ENCODE peak calls at places on chromosomes 2 and 18, in eight cellular contexts. One of them, this sample, is unnamed.

GRCh38 chr18:35991696-35992095 is 19.2 kb downstream of the RMP24 start:
- DNase-seq in NCI-H1092 treated with DMSO at 0.1 percent for 48 hours: no peak
- DNase-seq in stimulated activated CD8-positive, alpha-beta memory T cell treated with anti-CD3 and anti-CD28 coated beads, Interleukin-4, amount 100 ng/mL, for 24 hours: no peak
- DNase-seq in naive thymus-derived CD8-positive, alpha-beta T cell: no peak
- DNase-seq in activated gamma-delta T cell treated with anti-CD3 and anti-CD28 coated beads, Interleukin-2, amount 50 U/mL, for 16 hours: no peak
- DNase-seq in stimulated activated CD4-positive, alpha-beta T cell treated with anti-CD3 and anti-CD28 coated beads, TNF-alpha, amount 100 ng/mL, for 48 hours: no peak
- DNase-seq in activated T-cell treated with anti-CD3 and anti-CD28 coated beads for 24 hours: no peak
- DNase-seq in HTR-8/SVneo: no peak
- DNase-seq in this sample: no peak

GRCh38 chr2:68466778-68467076 is 367 bp downstream of the FBXO48 start:
- DNase-seq in activated gamma-delta T cell treated with anti-CD3 and anti-CD28 coated beads, Interleukin-2, amount 50 U/mL, for 16 hours: no peak
- DNase-seq in activated T-cell treated with anti-CD3 and anti-CD28 coated beads for 24 hours: no peak
- DNase-seq in stimulated activated CD8-positive, alpha-beta memory T cell treated with anti-CD3 and anti-CD28 coated beads, Interleukin-4, amount 100 ng/mL, for 24 hours: no peak
- DNase-seq in NCI-H1092 treated with DMSO at 0.1 percent for 48 hours: no peak
- DNase-seq in stimulated activated CD4-positive, alpha-beta T cell treated with anti-CD3 and anti-CD28 coated beads, TNF-alpha, amount 100 ng/mL, for 48 hours: no peak
- DNase-seq in HTR-8/SVneo: no peak
- DNase-seq in naive thymus-derived CD8-positive, alpha-beta T cell: no peak
- DNase-seq in this sample: no peak

GRCh38 chr2:235505210-235505741 is 11.4 kb downstream of the AGAP1 start:
- DNase-seq in NCI-H1092 treated with DMSO at 0.1 percent for 48 hours: no peak
- DNase-seq in naive thymus-derived CD8-positive, alpha-beta T cell: no peak
- DNase-seq in activated T-cell treated with anti-CD3 and anti-CD28 coated beads for 24 hours: no peak
- DNase-seq in activated gamma-delta T cell treated with anti-CD3 and anti-CD28 coated beads, Interleukin-2, amount 50 U/mL, for 16 hours: no peak
- DNase-seq in HTR-8/SVneo: no peak
- DNase-seq in stimulated activated CD8-positive, alpha-beta memory T cell treated with anti-CD3 and anti-CD28 coated beads, Interleukin-4, amount 100 ng/mL, for 24 hours: no peak
- DNase-seq in stimulated activated CD4-positive, alpha-beta T cell treated with anti-CD3 and anti-CD28 coated beads, TNF-alpha, amount 100 ng/mL, for 48 hours: no peak
- DNase-seq in this sample: no peak

GRCh38 chr2:14072338-14072737 is 560.2 kb upstream of the LRATD1 start:
- DNase-seq in activated gamma-delta T cell treated with anti-CD3 and anti-CD28 coated beads, Interleukin-2, amount 50 U/mL, for 16 hours: no peak
- DNase-seq in HTR-8/SVneo: no peak
- DNase-seq in stimulated activated CD8-positive, alpha-beta memory T cell treated with anti-CD3 and anti-CD28 coated beads, Interleukin-4, amount 100 ng/mL, for 24 hours: no peak
- DNase-seq in NCI-H1092 treated with DMSO at 0.1 percent for 48 hours: no peak
- DNase-seq in activated T-cell treated with anti-CD3 and anti-CD28 coated beads for 24 hours: no peak
- DNase-seq in naive thymus-derived CD8-positive, alpha-beta T cell: no peak
- DNase-seq in stimulated activated CD4-positive, alpha-beta T cell treated with anti-CD3 and anti-CD28 coated beads, TNF-alpha, amount 100 ng/mL, for 48 hours: no peak
- DNase-seq in this sample: no peak

GRCh38 chr2:198296665-198297308 is 492.4 kb downstream of the PLCL1 start:
- DNase-seq in activated T-cell treated with anti-CD3 and anti-CD28 coated beads for 24 hours: peak; percentile 46
- DNase-seq in NCI-H1092 treated with DMSO at 0.1 percent for 48 hours: peak; percentile 66
- DNase-seq in naive thymus-derived CD8-positive, alpha-beta T cell: peak; percentile 72
- DNase-seq in stimulated activated CD4-positive, alpha-beta T cell treated with anti-CD3 and anti-CD28 coated beads, TNF-alpha, amount 100 ng/mL, for 48 hours: peak; percentile 23
- DNase-seq in HTR-8/SVneo: peak; percentile 51
- DNase-seq in stimulated activated CD8-positive, alpha-beta memory T cell treated with anti-CD3 and anti-CD28 coated beads, Interleukin-4, amount 100 ng/mL, for 24 hours: peak; percentile 23
- DNase-seq in activated gamma-delta T cell treated with anti-CD3 and anti-CD28 coated beads, Interleukin-2, amount 50 U/mL, for 16 hours: peak; percentile 24
- DNase-seq in this sample: peak; percentile 18

GRCh38 chr2:204718607-204719006 is 173.3 kb downstream of the PARD3B start:
- DNase-seq in NCI-H1092 treated with DMSO at 0.1 percent for 48 hours: no peak
- DNase-seq in activated T-cell treated with anti-CD3 and anti-CD28 coated beads for 24 hours: no peak
- DNase-seq in naive thymus-derived CD8-positive, alpha-beta T cell: no peak
- DNase-seq in HTR-8/SVneo: no peak
- DNase-seq in stimulated activated CD4-positive, alpha-beta T cell treated with anti-CD3 and anti-CD28 coated beads, TNF-alpha, amount 100 ng/mL, for 48 hours: no peak
- DNase-seq in stimulated activated CD8-positive, alpha-beta memory T cell treated with anti-CD3 and anti-CD28 coated beads, Interleukin-4, amount 100 ng/mL, for 24 hours: no peak
- DNase-seq in activated gamma-delta T cell treated with anti-CD3 and anti-CD28 coated beads, Interleukin-2, amount 50 U/mL, for 16 hours: no peak
- DNase-seq in this sample: no peak

GRCh38 chr2:51790854-51791253 is 758.9 kb upstream of the NRXN1 start:
- DNase-seq in NCI-H1092 treated with DMSO at 0.1 percent for 48 hours: no peak
- DNase-seq in activated gamma-delta T cell treated with anti-CD3 and anti-CD28 coated beads, Interleukin-2, amount 50 U/mL, for 16 hours: no peak
- DNase-seq in stimulated activated CD8-positive, alpha-beta memory T cell treated with anti-CD3 and anti-CD28 coated beads, Interleukin-4, amount 100 ng/mL, for 24 hours: no peak
- DNase-seq in naive thymus-derived CD8-positive, alpha-beta T cell: no peak
- DNase-seq in stimulated activated CD4-positive, alpha-beta T cell treated with anti-CD3 and anti-CD28 coated beads, TNF-alpha, amount 100 ng/mL, for 48 hours: no peak
- DNase-seq in HTR-8/SVneo: no peak
- DNase-seq in activated T-cell treated with anti-CD3 and anti-CD28 coated beads for 24 hours: no peak
- DNase-seq in this sample: no peak

GRCh38 chr2:29509397-29509796 is 394.2 kb downstream of the CLIP4 start:
- DNase-seq in activated gamma-delta T cell treated with anti-CD3 and anti-CD28 coated beads, Interleukin-2, amount 50 U/mL, for 16 hours: no peak
- DNase-seq in activated T-cell treated with anti-CD3 and anti-CD28 coated beads for 24 hours: no peak
- DNase-seq in stimulated activated CD4-positive, alpha-beta T cell treated with anti-CD3 and anti-CD28 coated beads, TNF-alpha, amount 100 ng/mL, for 48 hours: no peak
- DNase-seq in naive thymus-derived CD8-positive, alpha-beta T cell: no peak
- DNase-seq in NCI-H1092 treated with DMSO at 0.1 percent for 48 hours: no peak
- DNase-seq in HTR-8/SVneo: no peak
- DNase-seq in stimulated activated CD8-positive, alpha-beta memory T cell treated with anti-CD3 and anti-CD28 coated beads, Interleukin-4, amount 100 ng/mL, for 24 hours: no peak
- DNase-seq in this sample: no peak

GRCh38 chr2:169799555-169799954 is 884 bp downstream of the SSB start:
- DNase-seq in activated T-cell treated with anti-CD3 and anti-CD28 coated beads for 24 hours: no peak
- DNase-seq in NCI-H1092 treated with DMSO at 0.1 percent for 48 hours: no peak
- DNase-seq in naive thymus-derived CD8-positive, alpha-beta T cell: no peak
- DNase-seq in stimulated activated CD4-positive, alpha-beta T cell treated with anti-CD3 and anti-CD28 coated beads, TNF-alpha, amount 100 ng/mL, for 48 hours: no peak
- DNase-seq in activated gamma-delta T cell treated with anti-CD3 and anti-CD28 coated beads, Interleukin-2, amount 50 U/mL, for 16 hours: no peak
- DNase-seq in stimulated activated CD8-positive, alpha-beta memory T cell treated with anti-CD3 and anti-CD28 coated beads, Interleukin-4, amount 100 ng/mL, for 24 hours: no peak
- DNase-seq in HTR-8/SVneo: no peak
- DNase-seq in this sample: no peak

GRCh38 chr2:85326946-85327756 is 638 bp downstream of the TGOLN2 start:
- DNase-seq in stimulated activated CD8-positive, alpha-beta memory T cell treated with anti-CD3 and anti-CD28 coated beads, Interleukin-4, amount 100 ng/mL, for 24 hours: peak; percentile 26
- DNase-seq in activated gamma-delta T cell treated with anti-CD3 and anti-CD28 coated beads, Interleukin-2, amount 50 U/mL, for 16 hours: peak; percentile 30
- DNase-seq in NCI-H1092 treated with DMSO at 0.1 percent for 48 hours: no peak
- DNase-seq in activated T-cell treated with anti-CD3 and anti-CD28 coated beads for 24 hours: peak; percentile 23
- DNase-seq in HTR-8/SVneo: peak; percentile 23
- DNase-seq in stimulated activated CD4-positive, alpha-beta T cell treated with anti-CD3 and anti-CD28 coated beads, TNF-alpha, amount 100 ng/mL, for 48 hours: no peak
- DNase-seq in naive thymus-derived CD8-positive, alpha-beta T cell: peak; percentile 86
- DNase-seq in this sample: peak; percentile 24

GRCh38 chr2:189083088-189083487 is 96.5 kb downstream of the COL5A2 start:
- DNase-seq in activated gamma-delta T cell treated with anti-CD3 and anti-CD28 coated beads, Interleukin-2, amount 50 U/mL, for 16 hours: no peak
- DNase-seq in NCI-H1092 treated with DMSO at 0.1 percent for 48 hours: no peak
- DNase-seq in naive thymus-derived CD8-positive, alpha-beta T cell: no peak
- DNase-seq in HTR-8/SVneo: no peak
- DNase-seq in stimulated activated CD4-positive, alpha-beta T cell treated with anti-CD3 and anti-CD28 coated beads, TNF-alpha, amount 100 ng/mL, for 48 hours: no peak
- DNase-seq in stimulated activated CD8-positive, alpha-beta memory T cell treated with anti-CD3 and anti-CD28 coated beads, Interleukin-4, amount 100 ng/mL, for 24 hours: no peak
- DNase-seq in activated T-cell treated with anti-CD3 and anti-CD28 coated beads for 24 hours: no peak
- DNase-seq in this sample: no peak

GRCh38 chr18:50578030-50578429 is 18.1 kb downstream of the MAPK4 start:
- DNase-seq in activated T-cell treated with anti-CD3 and anti-CD28 coated beads for 24 hours: no peak
- DNase-seq in activated gamma-delta T cell treated with anti-CD3 and anti-CD28 coated beads, Interleukin-2, amount 50 U/mL, for 16 hours: no peak
- DNase-seq in stimulated activated CD4-positive, alpha-beta T cell treated with anti-CD3 and anti-CD28 coated beads, TNF-alpha, amount 100 ng/mL, for 48 hours: no peak
- DNase-seq in NCI-H1092 treated with DMSO at 0.1 percent for 48 hours: no peak
- DNase-seq in stimulated activated CD8-positive, alpha-beta memory T cell treated with anti-CD3 and anti-CD28 coated beads, Interleukin-4, amount 100 ng/mL, for 24 hours: no peak
- DNase-seq in HTR-8/SVneo: no peak
- DNase-seq in naive thymus-derived CD8-positive, alpha-beta T cell: no peak
- DNase-seq in this sample: no peak

GRCh38 chr2:86646865-86647264 is 23.2 kb upstream of the RNF103 start:
- DNase-seq in HTR-8/SVneo: no peak
- DNase-seq in stimulated activated CD8-positive, alpha-beta memory T cell treated with anti-CD3 and anti-CD28 coated beads, Interleukin-4, amount 100 ng/mL, for 24 hours: no peak
- DNase-seq in activated gamma-delta T cell treated with anti-CD3 and anti-CD28 coated beads, Interleukin-2, amount 50 U/mL, for 16 hours: no peak
- DNase-seq in stimulated activated CD4-positive, alpha-beta T cell treated with anti-CD3 and anti-CD28 coated beads, TNF-alpha, amount 100 ng/mL, for 48 hours: no peak
- DNase-seq in naive thymus-derived CD8-positive, alpha-beta T cell: no peak
- DNase-seq in NCI-H1092 treated with DMSO at 0.1 percent for 48 hours: no peak
- DNase-seq in activated T-cell treated with anti-CD3 and anti-CD28 coated beads for 24 hours: no peak
- DNase-seq in this sample: no peak

GRCh38 chr2:205011031-205011430 is 465.8 kb downstream of the PARD3B start:
- DNase-seq in activated gamma-delta T cell treated with anti-CD3 and anti-CD28 coated beads, Interleukin-2, amount 50 U/mL, for 16 hours: no peak
- DNase-seq in HTR-8/SVneo: no peak
- DNase-seq in activated T-cell treated with anti-CD3 and anti-CD28 coated beads for 24 hours: no peak
- DNase-seq in stimulated activated CD8-positive, alpha-beta memory T cell treated with anti-CD3 and anti-CD28 coated beads, Interleukin-4, amount 100 ng/mL, for 24 hours: no peak
- DNase-seq in naive thymus-derived CD8-positive, alpha-beta T cell: no peak
- DNase-seq in NCI-H1092 treated with DMSO at 0.1 percent for 48 hours: no peak
- DNase-seq in stimulated activated CD4-positive, alpha-beta T cell treated with anti-CD3 and anti-CD28 coated beads, TNF-alpha, amount 100 ng/mL, for 48 hours: no peak
- DNase-seq in this sample: no peak

GRCh38 chr2:240060977-240061591 is 7.8 kb upstream of the OR6B3 start:
- DNase-seq in stimulated activated CD8-positive, alpha-beta memory T cell treated with anti-CD3 and anti-CD28 coated beads, Interleukin-4, amount 100 ng/mL, for 24 hours: no peak
- DNase-seq in naive thymus-derived CD8-positive, alpha-beta T cell: peak; percentile 76
- DNase-seq in NCI-H1092 treated with DMSO at 0.1 percent for 48 hours: peak; percentile 1
- DNase-seq in activated T-cell treated with anti-CD3 and anti-CD28 coated beads for 24 hours: peak; percentile 23
- DNase-seq in stimulated activated CD4-positive, alpha-beta T cell treated with anti-CD3 and anti-CD28 coated beads, TNF-alpha, amount 100 ng/mL, for 48 hours: peak; percentile 10
- DNase-seq in activated gamma-delta T cell treated with anti-CD3 and anti-CD28 coated beads, Interleukin-2, amount 50 U/mL, for 16 hours: peak; percentile 21
- DNase-seq in HTR-8/SVneo: peak; percentile 57
- DNase-seq in this sample: peak; percentile 32

GRCh38 chr2:166230024-166230723 is 102.4 kb upstream of the SCN1A start:
- DNase-seq in activated T-cell treated with anti-CD3 and anti-CD28 coated beads for 24 hours: no peak
- DNase-seq in stimulated activated CD4-positive, alpha-beta T cell treated with anti-CD3 and anti-CD28 coated beads, TNF-alpha, amount 100 ng/mL, for 48 hours: no peak
- DNase-seq in NCI-H1092 treated with DMSO at 0.1 percent for 48 hours: no peak
- DNase-seq in stimulated activated CD8-positive, alpha-beta memory T cell treated with anti-CD3 and anti-CD28 coated beads, Interleukin-4, amount 100 ng/mL, for 24 hours: no peak
- DNase-seq in activated gamma-delta T cell treated with anti-CD3 and anti-CD28 coated beads, Interleukin-2, amount 50 U/mL, for 16 hours: no peak
- DNase-seq in naive thymus-derived CD8-positive, alpha-beta T cell: no peak
- DNase-seq in HTR-8/SVneo: no peak
- DNase-seq in this sample: no peak

GRCh38 chr2:98777710-98778109 is 46.8 kb upstream of the MGAT4A start:
- DNase-seq in stimulated activated CD8-positive, alpha-beta memory T cell treated with anti-CD3 and anti-CD28 coated beads, Interleukin-4, amount 100 ng/mL, for 24 hours: no peak
- DNase-seq in HTR-8/SVneo: no peak
- DNase-seq in naive thymus-derived CD8-positive, alpha-beta T cell: no peak
- DNase-seq in stimulated activated CD4-positive, alpha-beta T cell treated with anti-CD3 and anti-CD28 coated beads, TNF-alpha, amount 100 ng/mL, for 48 hours: no peak
- DNase-seq in NCI-H1092 treated with DMSO at 0.1 percent for 48 hours: no peak
- DNase-seq in activated T-cell treated with anti-CD3 and anti-CD28 coated beads for 24 hours: no peak
- DNase-seq in activated gamma-delta T cell treated with anti-CD3 and anti-CD28 coated beads, Interleukin-2, amount 50 U/mL, for 16 hours: no peak
- DNase-seq in this sample: no peak

GRCh38 chr2:32289165-32290054 is 11.7 kb downstream of the YIPF4 start:
- DNase-seq in HTR-8/SVneo: no peak
- DNase-seq in NCI-H1092 treated with DMSO at 0.1 percent for 48 hours: no peak
- DNase-seq in activated gamma-delta T cell treated with anti-CD3 and anti-CD28 coated beads, Interleukin-2, amount 50 U/mL, for 16 hours: no peak
- DNase-seq in stimulated activated CD4-positive, alpha-beta T cell treated with anti-CD3 and anti-CD28 coated beads, TNF-alpha, amount 100 ng/mL, for 48 hours: no peak
- DNase-seq in naive thymus-derived CD8-positive, alpha-beta T cell: no peak
- DNase-seq in activated T-cell treated with anti-CD3 and anti-CD28 coated beads for 24 hours: no peak
- DNase-seq in stimulated activated CD8-positive, alpha-beta memory T cell treated with anti-CD3 and anti-CD28 coated beads, Interleukin-4, amount 100 ng/mL, for 24 hours: no peak
- DNase-seq in this sample: no peak

GRCh38 chr18:23156134-23156533 is 20.8 kb downstream of the CABLES1 start:
- DNase-seq in HTR-8/SVneo: no peak
- DNase-seq in stimulated activated CD8-positive, alpha-beta memory T cell treated with anti-CD3 and anti-CD28 coated beads, Interleukin-4, amount 100 ng/mL, for 24 hours: no peak
- DNase-seq in NCI-H1092 treated with DMSO at 0.1 percent for 48 hours: no peak
- DNase-seq in stimulated activated CD4-positive, alpha-beta T cell treated with anti-CD3 and anti-CD28 coated beads, TNF-alpha, amount 100 ng/mL, for 48 hours: no peak
- DNase-seq in naive thymus-derived CD8-positive, alpha-beta T cell: no peak
- DNase-seq in activated T-cell treated with anti-CD3 and anti-CD28 coated beads for 24 hours: no peak
- DNase-seq in activated gamma-delta T cell treated with anti-CD3 and anti-CD28 coated beads, Interleukin-2, amount 50 U/mL, for 16 hours: no peak
- DNase-seq in this sample: no peak

GRCh38 chr2:2881507-2881906 is 496.1 kb downstream of the EIPR1 start:
- DNase-seq in activated T-cell treated with anti-CD3 and anti-CD28 coated beads for 24 hours: no peak
- DNase-seq in NCI-H1092 treated with DMSO at 0.1 percent for 48 hours: no peak
- DNase-seq in stimulated activated CD8-positive, alpha-beta memory T cell treated with anti-CD3 and anti-CD28 coated beads, Interleukin-4, amount 100 ng/mL, for 24 hours: no peak
- DNase-seq in stimulated activated CD4-positive, alpha-beta T cell treated with anti-CD3 and anti-CD28 coated beads, TNF-alpha, amount 100 ng/mL, for 48 hours: no peak
- DNase-seq in naive thymus-derived CD8-positive, alpha-beta T cell: no peak
- DNase-seq in activated gamma-delta T cell treated with anti-CD3 and anti-CD28 coated beads, Interleukin-2, amount 50 U/mL, for 16 hours: no peak
- DNase-seq in HTR-8/SVneo: no peak
- DNase-seq in this sample: no peak

GRCh38 chr2:96163768-96164429 is 18.7 kb upstream of the DUSP2 start:
- DNase-seq in activated gamma-delta T cell treated with anti-CD3 and anti-CD28 coated beads, Interleukin-2, amount 50 U/mL, for 16 hours: peak; percentile 78
- DNase-seq in HTR-8/SVneo: no peak
- DNase-seq in NCI-H1092 treated with DMSO at 0.1 percent for 48 hours: no peak
- DNase-seq in activated T-cell treated with anti-CD3 and anti-CD28 coated beads for 24 hours: peak; percentile 80
- DNase-seq in stimulated activated CD8-positive, alpha-beta memory T cell treated with anti-CD3 and anti-CD28 coated beads, Interleukin-4, amount 100 ng/mL, for 24 hours: peak; percentile 83
- DNase-seq in stimulated activated CD4-positive, alpha-beta T cell treated with anti-CD3 and anti-CD28 coated beads, TNF-alpha, amount 100 ng/mL, for 48 hours: no peak
- DNase-seq in naive thymus-derived CD8-positive, alpha-beta T cell: peak; percentile 88
- DNase-seq in this sample: peak; percentile 89

GRCh38 chr2:222305510-222306392 is 7.0 kb upstream of the PAX3 start:
- DNase-seq in naive thymus-derived CD8-positive, alpha-beta T cell: no peak
- DNase-seq in stimulated activated CD4-positive, alpha-beta T cell treated with anti-CD3 and anti-CD28 coated beads, TNF-alpha, amount 100 ng/mL, for 48 hours: no peak
- DNase-seq in activated gamma-delta T cell treated with anti-CD3 and anti-CD28 coated beads, Interleukin-2, amount 50 U/mL, for 16 hours: no peak
- DNase-seq in NCI-H1092 treated with DMSO at 0.1 percent for 48 hours: peak; percentile 63
- DNase-seq in activated T-cell treated with anti-CD3 and anti-CD28 coated beads for 24 hours: no peak
- DNase-seq in HTR-8/SVneo: no peak
- DNase-seq in stimulated activated CD8-positive, alpha-beta memory T cell treated with anti-CD3 and anti-CD28 coated beads, Interleukin-4, amount 100 ng/mL, for 24 hours: no peak
- DNase-seq in this sample: no peak

GRCh38 chr2:238905721-238906120 is 57.8 kb downstream of the TWIST2 start:
- DNase-seq in activated T-cell treated with anti-CD3 and anti-CD28 coated beads for 24 hours: no peak
- DNase-seq in stimulated activated CD8-positive, alpha-beta memory T cell treated with anti-CD3 and anti-CD28 coated beads, Interleukin-4, amount 100 ng/mL, for 24 hours: no peak
- DNase-seq in naive thymus-derived CD8-positive, alpha-beta T cell: no peak
- DNase-seq in HTR-8/SVneo: no peak
- DNase-seq in stimulated activated CD4-positive, alpha-beta T cell treated with anti-CD3 and anti-CD28 coated beads, TNF-alpha, amount 100 ng/mL, for 48 hours: no peak
- DNase-seq in activated gamma-delta T cell treated with anti-CD3 and anti-CD28 coated beads, Interleukin-2, amount 50 U/mL, for 16 hours: no peak
- DNase-seq in NCI-H1092 treated with DMSO at 0.1 percent for 48 hours: no peak
- DNase-seq in this sample: no peak

GRCh38 chr2:148136441-148136840 is 115.5 kb downstream of the MBD5 start:
- DNase-seq in HTR-8/SVneo: no peak
- DNase-seq in activated gamma-delta T cell treated with anti-CD3 and anti-CD28 coated beads, Interleukin-2, amount 50 U/mL, for 16 hours: no peak
- DNase-seq in NCI-H1092 treated with DMSO at 0.1 percent for 48 hours: no peak
- DNase-seq in stimulated activated CD8-positive, alpha-beta memory T cell treated with anti-CD3 and anti-CD28 coated beads, Interleukin-4, amount 100 ng/mL, for 24 hours: no peak
- DNase-seq in naive thymus-derived CD8-positive, alpha-beta T cell: no peak
- DNase-seq in stimulated activated CD4-positive, alpha-beta T cell treated with anti-CD3 and anti-CD28 coated beads, TNF-alpha, amount 100 ng/mL, for 48 hours: no peak
- DNase-seq in activated T-cell treated with anti-CD3 and anti-CD28 coated beads for 24 hours: no peak
- DNase-seq in this sample: no peak

GRCh38 chr2:223959688-223960087 is 2.4 kb downstream of the MRPL44 start:
- DNase-seq in HTR-8/SVneo: no peak
- DNase-seq in NCI-H1092 treated with DMSO at 0.1 percent for 48 hours: no peak
- DNase-seq in naive thymus-derived CD8-positive, alpha-beta T cell: no peak
- DNase-seq in activated gamma-delta T cell treated with anti-CD3 and anti-CD28 coated beads, Interleukin-2, amount 50 U/mL, for 16 hours: no peak
- DNase-seq in stimulated activated CD4-positive, alpha-beta T cell treated with anti-CD3 and anti-CD28 coated beads, TNF-alpha, amount 100 ng/mL, for 48 hours: no peak
- DNase-seq in activated T-cell treated with anti-CD3 and anti-CD28 coated beads for 24 hours: no peak
- DNase-seq in stimulated activated CD8-positive, alpha-beta memory T cell treated with anti-CD3 and anti-CD28 coated beads, Interleukin-4, amount 100 ng/mL, for 24 hours: no peak
- DNase-seq in this sample: no peak

GRCh38 chr2:86297382-86298147 is 39.9 kb downstream of the REEP1 start:
- DNase-seq in activated gamma-delta T cell treated with anti-CD3 and anti-CD28 coated beads, Interleukin-2, amount 50 U/mL, for 16 hours: no peak
- DNase-seq in activated T-cell treated with anti-CD3 and anti-CD28 coated beads for 24 hours: no peak
- DNase-seq in naive thymus-derived CD8-positive, alpha-beta T cell: no peak
- DNase-seq in stimulated activated CD4-positive, alpha-beta T cell treated with anti-CD3 and anti-CD28 coated beads, TNF-alpha, amount 100 ng/mL, for 48 hours: no peak
- DNase-seq in HTR-8/SVneo: no peak
- DNase-seq in stimulated activated CD8-positive, alpha-beta memory T cell treated with anti-CD3 and anti-CD28 coated beads, Interleukin-4, amount 100 ng/mL, for 24 hours: no peak
- DNase-seq in NCI-H1092 treated with DMSO at 0.1 percent for 48 hours: no peak
- DNase-seq in this sample: no peak

GRCh38 chr2:120601566-120601965 is 134.1 kb upstream of the GLI2 start:
- DNase-seq in naive thymus-derived CD8-positive, alpha-beta T cell: no peak
- DNase-seq in activated gamma-delta T cell treated with anti-CD3 and anti-CD28 coated beads, Interleukin-2, amount 50 U/mL, for 16 hours: no peak
- DNase-seq in NCI-H1092 treated with DMSO at 0.1 percent for 48 hours: no peak
- DNase-seq in stimulated activated CD4-positive, alpha-beta T cell treated with anti-CD3 and anti-CD28 coated beads, TNF-alpha, amount 100 ng/mL, for 48 hours: no peak
- DNase-seq in stimulated activated CD8-positive, alpha-beta memory T cell treated with anti-CD3 and anti-CD28 coated beads, Interleukin-4, amount 100 ng/mL, for 24 hours: no peak
- DNase-seq in activated T-cell treated with anti-CD3 and anti-CD28 coated beads for 24 hours: no peak
- DNase-seq in HTR-8/SVneo: no peak
- DNase-seq in this sample: no peak

GRCh38 chr2:28395334-28396061 is 2.8 kb downstream of the FOSL2 start:
- DNase-seq in NCI-H1092 treated with DMSO at 0.1 percent for 48 hours: no peak
- DNase-seq in naive thymus-derived CD8-positive, alpha-beta T cell: no peak
- DNase-seq in HTR-8/SVneo: no peak
- DNase-seq in stimulated activated CD4-positive, alpha-beta T cell treated with anti-CD3 and anti-CD28 coated beads, TNF-alpha, amount 100 ng/mL, for 48 hours: no peak
- DNase-seq in activated T-cell treated with anti-CD3 and anti-CD28 coated beads for 24 hours: no peak
- DNase-seq in activated gamma-delta T cell treated with anti-CD3 and anti-CD28 coated beads, Interleukin-2, amount 50 U/mL, for 16 hours: no peak
- DNase-seq in stimulated activated CD8-positive, alpha-beta memory T cell treated with anti-CD3 and anti-CD28 coated beads, Interleukin-4, amount 100 ng/mL, for 24 hours: no peak
- DNase-seq in this sample: no peak

GRCh38 chr2:24970483-24971299 is 1.1 kb downstream of the DNAJC27 start:
- DNase-seq in activated gamma-delta T cell treated with anti-CD3 and anti-CD28 coated beads, Interleukin-2, amount 50 U/mL, for 16 hours: no peak
- DNase-seq in NCI-H1092 treated with DMSO at 0.1 percent for 48 hours: no peak
- DNase-seq in naive thymus-derived CD8-positive, alpha-beta T cell: no peak
- DNase-seq in stimulated activated CD8-positive, alpha-beta memory T cell treated with anti-CD3 and anti-CD28 coated beads, Interleukin-4, amount 100 ng/mL, for 24 hours: no peak
- DNase-seq in stimulated activated CD4-positive, alpha-beta T cell treated with anti-CD3 and anti-CD28 coated beads, TNF-alpha, amount 100 ng/mL, for 48 hours: no peak
- DNase-seq in activated T-cell treated with anti-CD3 and anti-CD28 coated beads for 24 hours: no peak
- DNase-seq in HTR-8/SVneo: no peak
- DNase-seq in this sample: no peak

This sample was measured in stimulated activated naive B cell treated with anti-CD40 and anti-IgM and Interleukin-4, amounts not matched to agents 10 μg/mL and 1 μg/mL and 100 μg/mL, for 72 hours.